ENCODE peak calls at places on chromosomes 7 and 10, in six cellular contexts. V, A, P, X, K and R are unnamed samples.

GRCh38 chr7:75866497-75867389 is 12.1 kb upstream of the RHBDD2 start:
- DNase-seq in P (peak), K (peak), X (peak), V (no peak), A (peak), R (peak)

GRCh38 chr7:91771394-91771793 is 109.1 kb downstream of the MTERF1 start:
- DNase-seq in V (no peak), K (no peak), P (no peak), X (no peak), A (no peak), R (no peak)

GRCh38 chr10:92110039-92110794 is 180.7 kb downstream of the CPEB3 start:
- DNase-seq in A (no peak), V (no peak), X (no peak), K (no peak), P (peak), R (no peak)

GRCh38 chr7:38374507-38374906 is 101.1 kb upstream of the TARP start:
- DNase-seq in P (peak), A (no peak), V (no peak), K (no peak), X (no peak), R (peak)

GRCh38 chr10:62116896-62117295 is 151.7 kb downstream of the RTKN2 start:
- DNase-seq in K (no peak), P (no peak), A (no peak), X (no peak), V (no peak), R (no peak)

GRCh38 chr7:38169862-38170261 is 8.2 kb upstream of the STARD3NL start:
- DNase-seq in A (no peak), P (peak), V (no peak), X (no peak), K (no peak), R (no peak)

GRCh38 chr7:17289074-17289665 is 9.3 kb upstream of the AHR start:
- DNase-seq in K (no peak), P (no peak), V (no peak), A (no peak), X (no peak), R (no peak)

GRCh38 chr7:38950309-38950708 is 27.4 kb upstream of the POU6F2 start:
- DNase-seq in X (no peak), K (no peak), A (no peak), V (no peak), P (no peak), R (no peak)

GRCh38 chr10:12811725-12812310 is 189.7 kb downstream of the CCDC3 start:
- DNase-seq in V (no peak), P (no peak), X (no peak), K (no peak), A (no peak), R (no peak)

GRCh38 chr7:158078161-158078910 is 509.3 kb downstream of the PTPRN2 start:
- DNase-seq in X (no peak), V (no peak), P (no peak), A (no peak), K (no peak), R (no peak)